ENCODE peak calls at places on chromosomes 13 and 19, in five cellular contexts. X, W, C, U and F are unnamed samples.

GRCh38 chr13:62846302-62846701 is 1430.7 kb upstream of the PCDH20 start:
- DNase-seq in X (no peak), W (no peak), C (no peak), U (no peak), F (no peak)

GRCh38 chr19:40774916-40775631 is at the start of gene MIA:
- DNase-seq in X (no peak), W (no peak), C (no peak), U (no peak), F (peak)

GRCh38 chr19:7550987-7551761 is 15.7 kb downstream of the PNPLA6 start:
- DNase-seq in X (no peak), W (peak), C (peak), U (peak), F (peak)

GRCh38 chr13:75196112-75196855 is 285.7 kb downstream of the TBC1D4 start:
- DNase-seq in X (no peak), W (no peak), C (no peak), U (no peak), F (no peak)

GRCh38 chr13:59444210-59444857 is 719.4 kb downstream of the DIAPH3 start:
- DNase-seq in X (no peak), W (no peak), C (no peak), U (no peak), F (no peak)

GRCh38 chr19:1451916-1452801 is 2.2 kb downstream of the APC2 start:
- DNase-seq in X (no peak), W (peak), C (no peak), U (no peak), F (no peak)

GRCh38 chr19:46861691-46862503 is 1.1 kb downstream of the ARHGAP35 start:
- DNase-seq in X (no peak), W (peak), C (peak), U (peak), F (no peak)

GRCh38 chr19:43552616-43553015 is 19.6 kb downstream of the ZNF575 start:
- DNase-seq in X (no peak), W (no peak), C (no peak), U (no peak), F (no peak)

GRCh38 chr13:40982772-40983171 is 36.3 kb downstream of the ELF1 start:
- DNase-seq in X (no peak), W (no peak), C (peak), U (no peak), F (no peak)

GRCh38 chr13:94825507-94825906 is 113.2 kb upstream of the SOX21 start:
- DNase-seq in X (peak), W (peak), C (no peak), U (peak), F (peak)

GRCh38 chr13:101523732-101524131 is 71.3 kb downstream of the ITGBL1 start:
- DNase-seq in X (no peak), W (no peak), C (no peak), U (no peak), F (peak)

GRCh38 chr13:114115191-114115671 is 17.2 kb downstream of the RASA3 start:
- DNase-seq in X (peak), W (no peak), C (no peak), U (peak), F (peak)

GRCh38 chr13:103140001-103140671 is 73.9 kb upstream of the SLC10A2 start:
- DNase-seq in X (no peak), W (peak), C (peak), U (no peak), F (no peak)

GRCh38 chr19:14127929-14128509 is 8.4 kb downstream of the ASF1B start:
- DNase-seq in X (no peak), W (no peak), C (no peak), U (no peak), F (no peak)

GRCh38 chr13:49908637-49909036 is 27.5 kb downstream of the SPRYD7 start:
- DNase-seq in X (no peak), W (peak), C (peak), U (no peak), F (no peak)

GRCh38 chr13:114001331-114002008 is 27.6 kb upstream of the C13orf46 start:
- DNase-seq in X (no peak), W (no peak), C (no peak), U (no peak), F (peak)

GRCh38 chr19:12946092-12946845 is 607 bp downstream of the RAD23A start:
- DNase-seq in X (no peak), W (peak), C (peak), U (peak), F (peak)

GRCh38 chr19:54684537-54684936 is 21.8 kb downstream of the LILRB4 start:
- DNase-seq in X (no peak), W (peak), C (peak), U (no peak), F (no peak)

GRCh38 chr19:12665646-12666304 is 767 bp downstream of the MAN2B1 start:
- DNase-seq in X (no peak), W (no peak), C (peak), U (no peak), F (no peak)

GRCh38 chr13:31072041-31072440 is 89.7 kb downstream of the HSPH1 start:
- DNase-seq in X (no peak), W (no peak), C (no peak), U (no peak), F (no peak)

GRCh38 chr19:34985249-34986022 is 14.7 kb upstream of the GRAMD1A start:
- DNase-seq in X (no peak), W (peak), C (no peak), U (no peak), F (peak)

GRCh38 chr13:52371736-52372247 is 34.2 kb downstream of the THSD1 start:
- DNase-seq in X (no peak), W (no peak), C (no peak), U (no peak), F (no peak)

GRCh38 chr19:51019544-51019925 is at the start of gene KLK10:
- DNase-seq in X (no peak), W (no peak), C (no peak), U (no peak), F (peak)

GRCh38 chr13:43411211-43411610 is 375.6 kb downstream of the ENOX1 start:
- DNase-seq in X (no peak), W (no peak), C (no peak), U (no peak), F (no peak)

GRCh38 chr19:45973564-45974338 is at the start of gene NOVA2:
- DNase-seq in X (no peak), W (peak), C (peak), U (peak), F (peak)

GRCh38 chr13:93875527-93875926 is 604.0 kb downstream of the DCT start:
- DNase-seq in X (no peak), W (no peak), C (no peak), U (no peak), F (no peak)

GRCh38 chr13:41150058-41150457 is 17.5 kb upstream of the KBTBD6 start:
- DNase-seq in X (no peak), W (no peak), C (no peak), U (no peak), F (no peak)

GRCh38 chr13:44790289-44790688 is 199.0 kb downstream of the NUFIP1 start:
- DNase-seq in X (no peak), W (peak), C (no peak), U (no peak), F (no peak)

GRCh38 chr13:21986602-21987001 is 315.7 kb downstream of the FGF9 start:
- DNase-seq in X (peak), W (no peak), C (no peak), U (peak), F (peak)

DNA sequence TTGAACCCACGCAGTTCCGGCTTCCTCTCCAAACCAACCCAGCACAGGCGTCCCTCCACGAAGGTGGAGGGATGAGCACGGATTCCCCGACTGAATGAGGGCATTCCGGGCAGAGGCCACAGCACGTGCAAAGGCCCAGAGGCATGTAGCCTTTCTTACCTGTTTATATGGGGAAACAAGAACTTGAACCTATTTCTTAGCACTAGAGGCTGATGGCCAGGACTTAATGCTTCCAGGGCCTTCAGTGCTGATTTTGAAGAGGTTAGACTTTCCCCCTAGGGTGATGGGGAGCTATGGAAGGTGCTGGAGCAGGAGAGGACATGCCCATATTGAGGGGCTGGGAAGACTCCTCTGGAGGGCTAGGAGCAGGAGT is 2.0 kb downstream of the MAST3 start:
- DNase-seq in X (no peak), W (no peak), C (no peak), U (no peak), F (no peak)
- H3K4me3 ChIP-seq in X (no peak), W (peak), C (peak), U (no peak), F (no peak)

GRCh38 chr13:33497146-33497845 is 211.7 kb upstream of the STARD13 start:
- DNase-seq in X (no peak), W (no peak), C (no peak), U (no peak), F (no peak)

GRCh38 chr13:33496336-33496735 is 210.8 kb upstream of the STARD13 start:
- DNase-seq in X (no peak), W (no peak), C (no peak), U (no peak), F (no peak)

GRCh38 chr13:33490461-33491327 is 205.1 kb upstream of the STARD13 start:
- DNase-seq in X (no peak), W (peak), C (no peak), U (no peak), F (peak)

GRCh38 chr13:33493672-33494365 is 208.3 kb upstream of the STARD13 start:
- DNase-seq in X (no peak), W (no peak), C (no peak), U (no peak), F (no peak)

DNA sequence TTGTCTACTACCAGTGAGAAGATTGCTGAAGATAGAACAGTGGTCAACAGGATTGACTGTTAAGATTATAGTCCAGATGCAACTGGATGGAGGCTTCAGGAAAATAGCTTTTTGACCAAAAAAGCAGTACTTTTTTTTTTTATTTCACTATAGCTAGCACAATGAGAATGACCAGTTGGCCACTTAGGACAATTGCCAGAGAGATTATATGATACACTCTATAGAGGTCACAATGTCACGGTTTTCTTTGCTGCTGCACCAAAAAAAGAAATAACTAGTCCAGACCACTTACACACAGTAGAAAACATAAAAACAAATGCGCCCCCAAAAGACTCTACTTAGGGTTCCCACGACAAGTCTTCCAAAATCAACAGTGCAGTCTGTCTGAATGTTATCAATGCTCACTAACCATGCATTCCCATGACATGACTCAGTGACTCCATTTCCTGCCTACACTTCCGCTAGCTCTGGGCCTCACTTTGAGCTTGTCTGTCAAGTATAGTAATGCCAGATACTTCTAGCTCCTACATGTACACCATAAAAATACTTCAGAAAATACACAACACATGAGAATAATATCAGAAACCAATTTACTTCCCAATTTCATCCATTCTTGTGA is 209.2 kb upstream of the STARD13 start:
- DNase-seq in X (no peak), W (peak), C (no peak), U (no peak), F (no peak)
- H3K27ac ChIP-seq in X (no peak), W (no peak), C (no peak), U (no peak), F (no peak)

GRCh38 chr19:15198006-15198356 is 2.8 kb downstream of the NOTCH3 start:
- DNase-seq in X (no peak), W (no peak), C (no peak), U (no peak), F (no peak)

GRCh38 chr19:15200575-15201364 is at the start of gene NOTCH3:
- DNase-seq in X (no peak), W (peak), C (no peak), U (no peak), F (no peak)

GRCh38 chr19:15199652-15200574 is 882 bp downstream of the NOTCH3 start:
- DNase-seq in X (no peak), W (peak), C (no peak), U (peak), F (peak)

GRCh38 chr19:15199219-15199651 is 1.6 kb downstream of the NOTCH3 start:
- DNase-seq in X (no peak), W (no peak), C (no peak), U (no peak), F (no peak)

GRCh38 chr19:15201374-15202023 is 704 bp upstream of the NOTCH3 start:
- DNase-seq in X (no peak), W (no peak), C (no peak), U (no peak), F (no peak)
- H3K4me3 ChIP-seq in X (no peak), W (peak), C (no peak), U (no peak), F (no peak)

GRCh38 chr13:46572758-46573384 is 19.9 kb downstream of the LRCH1 start:
- DNase-seq in X (no peak), W (no peak), C (no peak), U (no peak), F (no peak)

GRCh38 chr13:46571941-46572340 is 19.0 kb downstream of the LRCH1 start:
- DNase-seq in X (no peak), W (no peak), C (no peak), U (no peak), F (no peak)

GRCh38 chr13:46570273-46570672 is 17.3 kb downstream of the LRCH1 start:
- DNase-seq in X (no peak), W (no peak), C (no peak), U (no peak), F (no peak)

GRCh38 chr13:46569471-46569870 is 16.5 kb downstream of the LRCH1 start:
- DNase-seq in X (no peak), W (no peak), C (no peak), U (no peak), F (no peak)

DNA sequence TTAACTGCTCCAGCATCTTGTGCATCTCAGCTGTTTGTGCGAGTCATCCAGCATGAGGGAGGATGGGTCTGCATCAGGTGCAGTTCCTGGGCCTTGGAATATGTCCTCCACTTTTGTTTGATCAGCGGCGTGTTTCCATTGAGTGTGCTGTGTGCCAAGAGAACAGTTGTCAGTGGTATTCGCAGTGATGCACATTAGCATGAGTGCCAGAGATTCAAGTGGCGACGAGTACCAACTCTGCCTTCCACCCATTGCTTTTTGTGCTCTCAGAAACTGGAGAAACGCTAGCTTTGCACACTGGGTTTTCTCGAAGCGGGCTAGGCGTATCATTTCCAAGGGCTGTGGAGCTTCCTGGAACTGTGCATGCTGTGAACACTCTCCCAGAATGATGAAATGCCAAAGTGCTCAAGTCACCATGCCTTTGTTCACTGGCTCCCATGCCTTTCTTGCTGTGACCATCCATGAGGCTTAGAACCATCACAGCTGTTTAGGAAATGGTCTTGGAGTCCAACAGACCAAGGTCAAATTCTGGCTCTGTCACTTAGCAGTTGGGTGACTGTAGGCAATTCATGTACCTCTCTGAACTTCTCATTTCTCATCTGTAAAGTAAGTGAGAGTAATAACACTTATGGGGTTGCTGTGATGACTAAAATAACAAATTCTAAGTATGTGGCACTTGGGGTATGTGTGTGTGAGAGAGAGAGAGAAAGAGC is 18.4 kb downstream of the LRCH1 start:
- DNase-seq in X (no peak), W (no peak), C (no peak), U (no peak), F (no peak)
- H3K27ac ChIP-seq in X (no peak), W (no peak), C (no peak), U (no peak), F (peak)